ENCODE peak calls at places on chromosomes 16 and 17, in five cellular contexts. V is AG04450, K is left ventricle myocardium inferior, O is tibial artery, X is astrocyte of the spinal cord. A is an unnamed sample.

GRCh38 chr17:57256708-57257112 is 387 bp downstream of the MSI2 start:
- DNase-seq in V (no peak), K (peak; percentile 20), X (peak; percentile 33), O (no peak), A (no peak)

GRCh38 chr16:66858740-66859396 is 14.7 kb downstream of the CA7 start:
- DNase-seq in K (peak; percentile 71), X (peak; percentile 47), O (no peak), V (no peak), A (no peak)

GRCh38 chr17:13212861-13213260 is 195.0 kb upstream of the ELAC2 start:
- DNase-seq in O (no peak), V (no peak), X (no peak), K (no peak), A (no peak)

GRCh38 chr17:50051082-50051576 is 4.8 kb upstream of the ITGA3 start:
- DNase-seq in V (no peak), X (peak; percentile 87), K (no peak), O (no peak), A (no peak)

GRCh38 chr16:57186630-57187507 is 740 bp downstream of the RSPRY1 start:
- DNase-seq in V (no peak), X (peak; percentile 29), O (peak; percentile 66), K (no peak), A (no peak)

GRCh38 chr17:34254146-34254545 is 939 bp upstream of the CCL2 start:
- DNase-seq in O (no peak), X (peak; percentile 64), V (peak; percentile 38), K (no peak), A (peak; percentile 44)

GRCh38 chr17:79019631-79020584 is 4.1 kb upstream of the C1QTNF1 start:
- DNase-seq in V (peak; percentile 56), X (peak; percentile 77), O (peak; percentile 97), K (peak; percentile 68), A (peak; percentile 65)

GRCh38 chr17:72123964-72124791 is 3.4 kb downstream of the SOX9 start:
- DNase-seq in K (no peak), V (no peak), X (peak; percentile 30), O (no peak), A (no peak)

GRCh38 chr17:67575325-67575724 is 142.4 kb upstream of the NOL11 start:
- DNase-seq in V (no peak), K (no peak), X (no peak), O (no peak), A (no peak)

GRCh38 chr17:56913000-56913866 is 616 bp downstream of the TRIM25 start:
- DNase-seq in V (no peak), K (no peak), O (no peak), X (no peak), A (no peak)

GRCh38 chr16:55817236-55817912 is 15.5 kb downstream of the CES1 start:
- DNase-seq in X (no peak), V (no peak), O (no peak), K (no peak), A (no peak)

GRCh38 chr16:84252214-84252613 is 12.4 kb upstream of the KCNG4 start:
- DNase-seq in O (no peak), K (no peak), V (no peak), X (no peak), A (no peak)

GRCh38 chr16:35298460-35299243 is 1839.2 kb downstream of the TP53TG3F start:
- DNase-seq in K (no peak), V (no peak), X (no peak), O (no peak), A (no peak)

GRCh38 chr16:54160939-54161897 is 125.4 kb downstream of the IRX3 start:
- DNase-seq in K (no peak), O (no peak), X (no peak), V (no peak), A (no peak)

GRCh38 chr17:21288581-21289017 is 4.1 kb downstream of the MAP2K3 start:
- DNase-seq in K (no peak), O (no peak), V (no peak), X (no peak), A (no peak)

GRCh38 chr16:8962393-8963009 is 1.2 kb downstream of the USP7 start:
- DNase-seq in K (no peak), X (no peak), O (no peak), V (no peak), A (no peak)

GRCh38 chr17:40373999-40374398 is 9.5 kb upstream of the GJD3 start:
- DNase-seq in X (no peak), O (no peak), V (no peak), K (no peak), A (no peak)

GRCh38 chr16:3454631-3455147 is 11.2 kb downstream of the NAA60 start:
- DNase-seq in X (no peak), O (no peak), V (no peak), K (no peak), A (no peak)

GRCh38 chr16:531494-532125 is 4.1 kb downstream of the CAPN15 start:
- DNase-seq in X (no peak), V (no peak), O (no peak), K (no peak), A (no peak)

GRCh38 chr16:74309789-74310781 is 13.5 kb downstream of the PSMD7 start:
- DNase-seq in K (no peak), X (peak; percentile 55), O (no peak), V (peak; percentile 23), A (no peak)

GRCh38 chr16:23030001-23030400 is 119.3 kb downstream of the USP31 start:
- DNase-seq in K (no peak), X (no peak), V (no peak), O (no peak), A (no peak)

GRCh38 chr16:57669476-57670162 is 1.5 kb downstream of the ADGRG3 start:
- DNase-seq in X (no peak), V (no peak), K (no peak), O (no peak), A (no peak)

GRCh38 chr17:75645889-75646625 is 12.8 kb downstream of the SMIM5 start:
- DNase-seq in K (no peak), O (no peak), V (no peak), X (no peak), A (no peak)

GRCh38 chr17:64537488-64537887 is 30.7 kb downstream of the CEP95 start:
- DNase-seq in V (no peak), K (no peak), X (no peak), O (no peak), A (no peak)

GRCh38 chr16:85386467-85387170 is 226.5 kb upstream of the GSE1 start:
- DNase-seq in O (peak; percentile 58), K (peak; percentile 1), V (no peak), X (no peak), A (no peak)

GRCh38 chr16:85387171-85387507 is 226.0 kb upstream of the GSE1 start:
- DNase-seq in X (no peak), O (peak; percentile 53), V (no peak), K (peak; percentile 3), A (no peak)

GRCh38 chr16:85383836-85384825 is 229.0 kb upstream of the GSE1 start:
- DNase-seq in V (no peak), K (no peak), O (no peak), X (no peak), A (no peak)

GRCh38 chr16:85384831-85385462 is 228.2 kb upstream of the GSE1 start:
- DNase-seq in V (no peak), X (no peak), K (peak; percentile 6), O (no peak), A (no peak)

DNA sequence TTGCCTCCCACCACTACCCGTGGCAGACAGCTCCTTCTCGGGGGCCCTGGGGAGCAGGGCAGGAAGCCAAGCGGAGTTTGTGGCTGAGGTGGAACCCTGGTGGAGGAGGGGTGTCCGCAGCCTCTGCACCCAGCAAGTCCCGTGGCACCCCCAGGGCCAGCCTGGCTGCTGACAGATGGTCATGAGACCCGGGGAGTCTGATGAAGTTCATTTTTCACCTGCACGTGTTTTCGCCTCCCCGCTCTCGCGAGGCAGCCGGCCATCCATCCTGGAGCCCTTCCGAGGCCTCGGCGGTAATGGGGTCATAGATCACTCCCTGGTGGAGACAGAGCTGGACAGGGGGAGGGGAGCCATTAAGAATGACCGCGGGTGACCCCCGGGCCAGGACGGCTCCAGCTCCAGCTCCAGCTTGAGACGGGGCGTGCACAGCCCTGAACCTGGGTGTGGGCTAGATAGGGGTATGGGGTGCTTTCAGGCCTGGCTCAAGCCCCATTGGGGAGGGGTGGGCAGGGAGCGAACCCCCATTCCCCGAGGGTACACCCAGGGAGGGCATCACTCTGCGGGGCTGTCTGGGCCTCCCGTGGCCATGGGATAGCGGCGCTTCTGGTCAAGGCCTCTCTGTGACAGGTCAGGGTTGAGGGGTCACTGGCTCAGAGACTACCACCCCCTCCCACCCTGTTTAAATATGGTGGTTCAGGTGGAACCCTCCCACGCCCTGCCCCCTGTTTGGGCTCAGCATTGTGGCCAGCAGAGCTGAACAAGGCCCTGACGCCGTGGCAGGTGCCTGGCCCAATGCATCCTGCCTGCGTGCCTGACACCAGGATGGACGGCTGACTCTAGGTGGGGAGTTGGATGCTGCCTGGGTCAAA is 227.4 kb upstream of the GSE1 start:
- DNase-seq in X (no peak), V (no peak), O (no peak), K (peak; percentile 10), A (no peak)
- TF ChIP-seq CTCF in X (no peak), V (no peak), O (no peak), K (no peak), A (no peak)

GRCh38 chr16:86819523-86819887 is 241.2 kb downstream of the FOXL1 start:
- DNase-seq in V (no peak), X (no peak), K (no peak), O (no peak), A (no peak)
- TF ChIP-seq CTCF in V (peak; percentile 48), X (peak; percentile 41), K (peak; percentile 36), O (no peak), A (peak; percentile 28)

GRCh38 chr17:68860941-68861340 is 94.3 kb downstream of the ABCA8 start:
- DNase-seq in V (no peak), X (no peak), K (no peak), O (no peak), A (no peak)

GRCh38 chr17:68865584-68865983 is 89.6 kb downstream of the ABCA8 start:
- DNase-seq in O (no peak), X (no peak), K (no peak), V (no peak), A (no peak)

GRCh38 chr17:68861602-68862001 is 93.6 kb downstream of the ABCA8 start:
- DNase-seq in X (no peak), K (no peak), V (no peak), O (no peak), A (no peak)

GRCh38 chr17:68867759-68868516 is 87.3 kb downstream of the ABCA8 start:
- DNase-seq in O (no peak), X (no peak), K (no peak), V (no peak), A (no peak)

GRCh38 chr17:68863091-68863652 is 92.0 kb downstream of the ABCA8 start:
- DNase-seq in K (no peak), O (no peak), V (no peak), X (no peak), A (no peak)
- TF ChIP-seq CTCF in K (no peak), O (no peak), V (no peak), X (no peak), A (no peak)

GRCh38 chr17:51121620-51122472 is 1.2 kb upstream of the SPAG9 start:
- DNase-seq in O (peak; percentile 96), V (peak; percentile 47), K (peak; percentile 85), X (peak; percentile 90), A (peak; percentile 64)

GRCh38 chr17:51120739-51121619 is at the start of gene SPAG9:
- DNase-seq in V (peak; percentile 87), X (peak; percentile 97), O (peak; percentile 99), K (peak; percentile 97), A (peak; percentile 91)

GRCh38 chr17:51120357-51120738 is 320 bp downstream of the SPAG9 start:
- DNase-seq in X (peak; percentile 38), K (no peak), V (no peak), O (no peak), A (no peak)

GRCh38 chr17:51118330-51119195 is 2.1 kb downstream of the SPAG9 start:
- DNase-seq in X (no peak), O (peak; percentile 53), V (no peak), K (no peak), A (no peak)

GRCh38 chr17:51119415-51120356 is 982 bp downstream of the SPAG9 start:
- DNase-seq in K (peak; percentile 41), V (no peak), X (peak; percentile 50), O (peak; percentile 80), A (no peak)
- TF ChIP-seq CTCF in K (peak; percentile 41), V (peak; percentile 38), X (peak; percentile 28), O (peak; percentile 36), A (peak; percentile 28)

A was measured in AG09319.